ENCODE peak calls at places on chromosome 21, in six cellular contexts. J, R, D, E, F and P are unnamed samples.

GRCh38 chr21:37945036-37945435 is 28.8 kb upstream of the KCNJ6 start:
- DNase-seq in J (no peak), R (no peak), D (no peak), E (no peak), F (no peak), P (no peak)

GRCh38 chr21:40706806-40707205 is 140.2 kb downstream of the DSCAM start:
- DNase-seq in J (no peak), R (no peak), D (no peak), E (no peak), F (no peak), P (no peak)

GRCh38 chr21:28627691-28628090 is 365.0 kb downstream of the LTN1 start:
- DNase-seq in J (no peak), R (no peak), D (no peak), E (no peak), F (no peak), P (no peak)

GRCh38 chr21:44552681-44553080 is 1.4 kb upstream of the KRTAP10-2 start:
- DNase-seq in J (no peak), R (no peak), D (no peak), E (no peak), F (no peak), P (no peak)

GRCh38 chr21:16794944-16795343 is 717.9 kb upstream of the CXADR start:
- DNase-seq in J (no peak), R (no peak), D (peak), E (no peak), F (no peak), P (peak)

GRCh38 chr21:31730687-31731111 is 1.2 kb downstream of the SCAF4 start:
- DNase-seq in J (peak), R (no peak), D (no peak), E (no peak), F (no peak), P (no peak)

GRCh38 chr21:45074818-45075605 is 632 bp downstream of the ADARB1 start:
- DNase-seq in J (peak), R (no peak), D (no peak), E (peak), F (peak), P (no peak)

GRCh38 chr21:32789709-32790108 is 18.2 kb upstream of the PAXBP1 start:
- DNase-seq in J (no peak), R (no peak), D (no peak), E (no peak), F (no peak), P (no peak)

GRCh38 chr21:45865106-45865835 is 116.3 kb upstream of the COL6A1 start:
- DNase-seq in J (peak), R (no peak), D (peak), E (no peak), F (no peak), P (no peak)

GRCh38 chr21:21003701-21004100 is 5.5 kb downstream of the NCAM2 start:
- DNase-seq in J (no peak), R (no peak), D (peak), E (peak), F (no peak), P (no peak)

GRCh38 chr21:46637952-46638746 is 2.7 kb downstream of the PRMT2 start:
- DNase-seq in J (no peak), R (no peak), D (no peak), E (no peak), F (no peak), P (no peak)

GRCh38 chr21:17139696-17140095 is 373.1 kb upstream of the CXADR start:
- DNase-seq in J (no peak), R (no peak), D (peak), E (no peak), F (no peak), P (no peak)

GRCh38 chr21:28144653-28145052 is 848.0 kb downstream of the LTN1 start:
- DNase-seq in J (no peak), R (no peak), D (no peak), E (no peak), F (no peak), P (no peak)

GRCh38 chr21:44517175-44517899 is 22.7 kb downstream of the KRTAP10-1 start:
- DNase-seq in J (peak), R (no peak), D (peak), E (peak), F (peak), P (no peak)

GRCh38 chr21:44289381-44290010 is 3.8 kb downstream of the AIRE start:
- DNase-seq in J (no peak), R (no peak), D (no peak), E (no peak), F (no peak), P (no peak)

GRCh38 chr21:32331444-32332305 is 33.0 kb downstream of the MRAP start:
- DNase-seq in J (no peak), R (no peak), D (no peak), E (no peak), F (no peak), P (no peak)

GRCh38 chr21:32807717-32808380 is 36.3 kb upstream of the PAXBP1 start:
- DNase-seq in J (peak), R (peak), D (peak), E (no peak), F (no peak), P (no peak)

GRCh38 chr21:14687277-14687642 is 141.1 kb upstream of the SAMSN1 start:
- DNase-seq in J (no peak), R (no peak), D (no peak), E (no peak), F (no peak), P (no peak)

GRCh38 chr21:14206222-14206621 is 4.5 kb downstream of the LIPI start:
- DNase-seq in J (no peak), R (no peak), D (no peak), E (no peak), F (no peak), P (no peak)

GRCh38 chr21:26532208-26532607 is 40.9 kb downstream of the CYYR1 start:
- DNase-seq in J (no peak), R (no peak), D (no peak), E (no peak), F (no peak), P (no peak)

GRCh38 chr21:43909736-43910455 is 44.9 kb downstream of the AGPAT3 start:
- DNase-seq in J (no peak), R (no peak), D (no peak), E (no peak), F (no peak), P (no peak)

GRCh38 chr21:27359141-27359540 is 392.3 kb upstream of the ADAMTS5 start:
- DNase-seq in J (no peak), R (no peak), D (peak), E (no peak), F (no peak), P (no peak)

GRCh38 chr21:45383111-45383614 is 21.8 kb upstream of the COL18A1 start:
- DNase-seq in J (no peak), R (no peak), D (no peak), E (no peak), F (no peak), P (no peak)

GRCh38 chr21:26776320-26777021 is 68.7 kb downstream of the ADAMTS1 start:
- DNase-seq in J (no peak), R (no peak), D (peak), E (no peak), F (no peak), P (no peak)

GRCh38 chr21:25578070-25578961 is 29.0 kb downstream of the MRPL39 start:
- DNase-seq in J (no peak), R (no peak), D (no peak), E (no peak), F (no peak), P (no peak)

GRCh38 chr21:16309250-16309971 is 579.6 kb downstream of the USP25 start:
- DNase-seq in J (no peak), R (no peak), D (no peak), E (no peak), F (no peak), P (no peak)

GRCh38 chr21:32520885-32521735 is 64.2 kb downstream of the TCP10L start:
- DNase-seq in J (peak), R (peak), D (peak), E (peak), F (peak), P (no peak)

GRCh38 chr21:46457801-46458314 is 833 bp upstream of the DIP2A start:
- DNase-seq in J (peak), R (peak), D (peak), E (peak), F (peak), P (no peak)

GRCh38 chr21:37970548-37970947 is 54.3 kb upstream of the KCNJ6 start:
- DNase-seq in J (no peak), R (no peak), D (no peak), E (no peak), F (no peak), P (no peak)

DNA sequence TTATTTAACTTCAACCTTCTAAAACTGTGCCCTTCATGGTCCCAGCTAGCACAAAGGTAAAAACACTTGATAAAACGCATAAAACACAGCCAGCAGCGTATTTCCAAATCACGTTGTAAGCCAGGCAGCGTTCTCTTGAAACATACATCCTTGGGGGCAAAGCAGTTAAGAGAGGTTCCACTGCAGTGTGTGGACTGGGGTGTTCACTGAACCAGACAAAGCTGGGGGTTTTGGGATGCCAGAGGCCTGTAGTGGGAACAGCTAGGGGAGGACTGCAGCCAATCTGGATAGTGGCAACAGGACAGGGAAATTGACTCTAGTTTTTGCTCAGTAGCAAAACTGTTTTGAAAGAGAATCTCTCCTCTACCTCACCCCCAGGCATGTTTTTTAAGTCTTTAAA is 21.5 kb upstream of the ATP5PO start:
- DNase-seq in J (no peak), R (no peak), D (no peak), E (no peak), F (no peak), P (no peak)
- H3K27ac ChIP-seq in J (no peak), R (peak), D (no peak), E (no peak), F (no peak), P (no peak)

GRCh38 chr21:41916888-41917433 is 36.9 kb downstream of the C2CD2 start:
- DNase-seq in J (no peak), R (no peak), D (no peak), E (no peak), F (no peak), P (no peak)
- TF ChIP-seq CTCF in J (no peak), R (no peak), D (no peak), E (no peak), F (no peak), P (no peak)

GRCh38 chr21:35529141-35529863 is 480.2 kb upstream of the RUNX1 start:
- DNase-seq in J (no peak), R (no peak), D (peak), E (no peak), F (no peak), P (no peak)
- H3K27ac ChIP-seq in J (no peak), R (peak), D (peak), E (peak), F (peak), P (no peak)

GRCh38 chr21:39137248-39138186 is 45.7 kb downstream of the PSMG1 start:
- DNase-seq in J (peak), R (no peak), D (peak), E (peak), F (no peak), P (no peak)
- TF ChIP-seq CTCF in J (no peak), R (no peak), D (no peak), E (no peak), F (no peak), P (no peak)